ENCODE peak calls at places on chromosomes 12 and 14, in four cellular contexts. One of them, this sample, is unnamed. For H3K27me3, the result is how much of the 10 kb centered on the place peaks cover.

GRCh38 chr14:104985675-104986486 is at the start of gene CLBA1:
- DNase-seq in dorsolateral prefrontal cortex: peak
- DNase-seq in GM12878: peak
- DNase-seq in PC-9: peak
- DNase-seq in this sample: peak

GRCh38 chr12:83823386-83824045 is 1089.1 kb downstream of the SLC6A15 start:
- DNase-seq in dorsolateral prefrontal cortex: peak
- DNase-seq in GM12878: no peak
- DNase-seq in PC-9: peak
- DNase-seq in this sample: no peak

GRCh38 chr12:53709671-53710070 is 17.6 kb downstream of the CALCOCO1 start:
- DNase-seq in dorsolateral prefrontal cortex: no peak
- DNase-seq in GM12878: no peak
- DNase-seq in PC-9: no peak
- DNase-seq in this sample: no peak

GRCh38 chr14:103543721-103544626 is 15.0 kb downstream of the TRMT61A start:
- DNase-seq in dorsolateral prefrontal cortex: peak
- DNase-seq in GM12878: no peak
- DNase-seq in PC-9: no peak
- DNase-seq in this sample: no peak

GRCh38 chr14:45028107-45028626 is 55.7 kb upstream of the PRPF39 start:
- DNase-seq in dorsolateral prefrontal cortex: no peak
- DNase-seq in GM12878: no peak
- DNase-seq in PC-9: no peak
- DNase-seq in this sample: no peak

GRCh38 chr12:22866406-22866805 is 241.4 kb downstream of the ETNK1 start:
- DNase-seq in dorsolateral prefrontal cortex: no peak
- DNase-seq in GM12878: no peak
- DNase-seq in PC-9: no peak
- DNase-seq in this sample: no peak

GRCh38 chr14:22597771-22598098 is 365 bp upstream of the ABHD4 start:
- DNase-seq in dorsolateral prefrontal cortex: no peak
- DNase-seq in GM12878: no peak
- DNase-seq in PC-9: no peak
- DNase-seq in this sample: no peak

GRCh38 chr14:84197704-84198103 is 1332.2 kb upstream of the FLRT2 start:
- DNase-seq in dorsolateral prefrontal cortex: no peak
- DNase-seq in GM12878: no peak
- DNase-seq in PC-9: no peak
- DNase-seq in this sample: no peak

GRCh38 chr12:24111101-24111500 is 161.6 kb upstream of the SOX5 start:
- DNase-seq in dorsolateral prefrontal cortex: no peak
- DNase-seq in GM12878: no peak
- DNase-seq in PC-9: no peak
- DNase-seq in this sample: no peak

DNA sequence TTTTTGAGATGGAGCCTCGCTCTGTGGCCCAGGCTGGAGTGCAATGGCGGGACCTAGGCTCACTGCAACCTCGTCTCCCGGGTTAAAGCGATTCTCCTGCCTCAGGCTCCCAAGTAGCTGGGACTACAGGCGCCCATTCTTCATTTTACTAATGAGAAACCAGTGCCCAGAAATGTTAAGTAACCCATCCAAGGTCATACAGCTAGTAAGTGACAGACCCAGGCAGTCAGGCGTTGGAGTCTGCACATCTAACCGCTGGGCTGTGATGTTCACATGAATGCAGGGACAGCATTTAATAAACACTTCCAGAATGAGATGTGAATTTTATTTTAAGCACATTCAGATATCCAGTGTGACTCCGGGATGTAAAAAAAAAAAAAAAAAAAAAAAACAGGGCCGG is 1.3 kb upstream of the TRIP11 start:
- DNase-seq in dorsolateral prefrontal cortex: no peak
- DNase-seq in GM12878: no peak
- DNase-seq in PC-9: no peak
- DNase-seq in this sample: no peak
- H3K27ac ChIP-seq in dorsolateral prefrontal cortex: peak
- H3K27ac ChIP-seq in GM12878: no peak
- H3K27ac ChIP-seq in PC-9: no peak
- H3K27ac ChIP-seq in this sample: no peak

GRCh38 chr14:76309572-76310551 is 66.1 kb upstream of the ESRRB start:
- DNase-seq in dorsolateral prefrontal cortex: no peak
- DNase-seq in GM12878: no peak
- DNase-seq in PC-9: no peak
- DNase-seq in this sample: no peak
- TF ChIP-seq CTCF in dorsolateral prefrontal cortex: no peak
- TF ChIP-seq CTCF in GM12878: peak
- TF ChIP-seq CTCF in PC-9: no peak
- TF ChIP-seq CTCF in this sample: no peak

GRCh38 chr14:60658909-60659585 is 9.8 kb upstream of the SIX1 start:
- DNase-seq in dorsolateral prefrontal cortex: no peak
- DNase-seq in GM12878: no peak
- DNase-seq in PC-9: no peak
- DNase-seq in this sample: no peak

GRCh38 chr14:60658116-60658515 is 8.8 kb upstream of the SIX1 start:
- DNase-seq in dorsolateral prefrontal cortex: no peak
- DNase-seq in GM12878: no peak
- DNase-seq in PC-9: no peak
- DNase-seq in this sample: no peak

GRCh38 chr14:60665178-60665555 is 15.9 kb upstream of the SIX1 start:
- DNase-seq in dorsolateral prefrontal cortex: no peak
- DNase-seq in GM12878: no peak
- DNase-seq in PC-9: no peak
- DNase-seq in this sample: no peak

GRCh38 chr14:60657609-60657983 is 8.3 kb upstream of the SIX1 start:
- DNase-seq in dorsolateral prefrontal cortex: no peak
- DNase-seq in GM12878: no peak
- DNase-seq in PC-9: no peak
- DNase-seq in this sample: no peak

GRCh38 chr14:60662987-60663386 is 13.7 kb upstream of the SIX1 start:
- DNase-seq in dorsolateral prefrontal cortex: no peak
- DNase-seq in GM12878: no peak
- DNase-seq in PC-9: no peak
- DNase-seq in this sample: no peak
- H3K27me3 ChIP-seq in dorsolateral prefrontal cortex: half or more
- H3K27me3 ChIP-seq in GM12878: under half
- H3K27me3 ChIP-seq in PC-9: under half
- H3K27me3 ChIP-seq in this sample: under half

DNA sequence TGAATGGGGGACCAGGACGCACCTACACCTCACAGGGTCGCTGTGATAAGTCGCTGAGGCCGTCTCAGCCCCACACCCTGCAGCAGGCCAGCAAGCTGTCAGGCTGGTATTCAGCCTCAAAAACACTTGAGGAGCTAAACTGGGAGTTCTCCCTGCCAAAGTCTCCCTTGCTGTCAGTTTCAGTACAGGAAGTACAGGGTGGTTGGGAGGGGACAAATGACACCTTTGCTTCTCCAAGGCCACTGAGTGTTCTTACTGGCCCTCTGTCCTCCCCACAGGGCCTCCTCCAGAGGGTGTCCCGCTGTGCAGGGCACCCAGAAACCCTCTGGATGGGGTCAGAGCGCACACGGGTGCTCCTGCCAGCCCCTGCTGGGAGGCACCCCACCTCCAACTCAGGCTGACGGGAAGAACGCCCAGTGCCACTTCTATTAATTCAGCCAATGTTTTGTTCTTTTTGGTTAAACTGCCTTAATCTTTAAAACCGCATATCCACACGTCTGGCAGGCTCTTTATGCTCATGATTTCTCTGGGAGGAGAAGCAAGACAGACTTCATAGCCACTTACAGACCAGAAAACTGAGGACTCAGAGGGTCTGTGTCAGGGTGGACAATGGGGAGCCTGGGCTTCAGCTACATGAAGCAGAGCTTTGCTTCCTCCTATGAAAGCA is 75.9 kb downstream of the ITPK1 start:
- DNase-seq in dorsolateral prefrontal cortex: no peak
- DNase-seq in GM12878: no peak
- DNase-seq in PC-9: no peak
- DNase-seq in this sample: no peak
- H3K27ac ChIP-seq in dorsolateral prefrontal cortex: peak
- H3K27ac ChIP-seq in GM12878: no peak
- H3K27ac ChIP-seq in PC-9: peak
- H3K27ac ChIP-seq in this sample: no peak